ENCODE peak calls at places on chromosomes 2 and 18, in nine cellular contexts. O is psoas muscle; R is ovary; C is stomach; W is tibial artery; V is heart left ventricle; U is HCT116; B is K562; Z is CD4-positive, CD25-positive, alpha-beta regulatory T cell. I is an unnamed sample.

GRCh38 chr2:20578895-20579825 is 71.7 kb downstream of the HS1BP3 start:
- DNase-seq in U (peak), B (peak), C (peak), V (peak), W (peak), O (peak), R (peak), Z (no peak), I (no peak)

GRCh38 chr2:98819350-98819749 is 88.4 kb upstream of the MGAT4A start:
- DNase-seq in B (no peak), C (no peak), W (no peak), O (no peak), V (no peak), Z (no peak), U (no peak), R (no peak), I (no peak)

GRCh38 chr18:58755304-58756010 is 84.2 kb downstream of the MALT1 start:
- DNase-seq in R (no peak), V (peak), U (no peak), B (no peak), W (no peak), O (no peak), Z (peak), C (no peak), I (no peak)

GRCh38 chr2:118580107-118580506 is 267.3 kb downstream of the EN1 start:
- DNase-seq in U (no peak), Z (no peak), R (no peak), B (no peak), C (no peak), V (no peak), W (no peak), O (no peak), I (no peak)

GRCh38 chr2:105455488-105455991 is 56.7 kb upstream of the FHL2 start:
- DNase-seq in C (peak), R (no peak), U (peak), O (peak), Z (no peak), B (peak), V (no peak), W (peak), I (no peak)

GRCh38 chr2:170563401-170563800 is 151.7 kb upstream of the SP5 start:
- DNase-seq in W (no peak), Z (no peak), O (no peak), V (no peak), C (no peak), R (no peak), U (no peak), B (no peak), I (no peak)

GRCh38 chr2:140247451-140248205 is 1467.4 kb upstream of the NXPH2 start:
- DNase-seq in B (no peak), V (no peak), Z (no peak), C (no peak), U (no peak), W (peak), R (no peak), O (no peak), I (no peak)

GRCh38 chr2:24489465-24489864 is 1.6 kb upstream of the NCOA1 start:
- DNase-seq in U (no peak), W (no peak), Z (no peak), R (no peak), B (peak), C (no peak), V (no peak), O (no peak), I (no peak)

GRCh38 chr2:43368483-43369385 is 142.3 kb upstream of the ZFP36L2 start:
- DNase-seq in O (no peak), W (no peak), C (no peak), R (no peak), V (no peak), Z (no peak), U (no peak), B (no peak), I (no peak)

GRCh38 chr2:230184727-230185578 is 34.8 kb downstream of the SP110 start:
- DNase-seq in B (no peak), O (no peak), C (no peak), U (no peak), R (no peak), V (no peak), Z (no peak), W (no peak), I (no peak)

GRCh38 chr2:216774620-216775019 is 79.3 kb upstream of the IGFBP5 start:
- DNase-seq in R (no peak), U (no peak), C (no peak), Z (no peak), B (peak), O (peak), V (peak), W (peak), I (peak)

GRCh38 chr2:156687126-156687525 is 250.9 kb downstream of the GPD2 start:
- DNase-seq in C (no peak), W (no peak), Z (no peak), U (no peak), O (no peak), B (no peak), R (no peak), V (no peak), I (no peak)

GRCh38 chr2:63698825-63699548 is 110.2 kb downstream of the MDH1 start:
- DNase-seq in R (peak), B (peak), W (peak), Z (peak), C (no peak), O (peak), U (peak), V (peak), I (peak)

GRCh38 chr18:38956068-38956467 is 1390.5 kb upstream of the CELF4 start:
- DNase-seq in O (no peak), U (no peak), Z (no peak), W (no peak), B (no peak), C (no peak), V (no peak), R (no peak), I (no peak)

GRCh38 chr18:45110577-45111506 is 430.2 kb downstream of the SETBP1 start:
- DNase-seq in C (no peak), B (no peak), R (peak), Z (no peak), O (peak), W (peak), V (peak), U (no peak), I (peak)

GRCh38 chr2:204407209-204408070 is 137.8 kb upstream of the PARD3B start:
- DNase-seq in V (no peak), U (no peak), O (no peak), R (no peak), Z (no peak), W (no peak), C (no peak), B (peak), I (no peak)

GRCh38 chr2:39492095-39492590 is 55.1 kb upstream of the MAP4K3 start:
- DNase-seq in C (no peak), B (peak), V (no peak), W (no peak), O (no peak), U (no peak), R (no peak), Z (peak), I (no peak)

GRCh38 chr2:23544589-23545295 is 159.8 kb downstream of the KLHL29 start:
- DNase-seq in R (no peak), V (no peak), B (no peak), C (no peak), Z (no peak), O (no peak), U (no peak), W (no peak), I (no peak)

GRCh38 chr2:160205511-160205910 is 5.4 kb upstream of the ITGB6 start:
- DNase-seq in C (peak), R (no peak), W (peak), B (no peak), Z (no peak), V (peak), O (peak), U (peak), I (no peak)

GRCh38 chr2:53911434-53912189 is 51.8 kb upstream of the GPR75 start:
- DNase-seq in W (no peak), R (no peak), B (no peak), V (no peak), Z (no peak), O (no peak), U (no peak), C (no peak), I (no peak)

GRCh38 chr2:3626817-3627499 is 31.0 kb upstream of the ALLC start:
- DNase-seq in B (no peak), R (peak), W (peak), Z (no peak), C (peak), V (peak), U (no peak), O (peak), I (peak)

GRCh38 chr2:225100856-225101294 is 58.6 kb upstream of the DOCK10 start:
- DNase-seq in O (no peak), C (no peak), V (no peak), Z (no peak), U (peak), R (no peak), W (no peak), B (no peak), I (no peak)

GRCh38 chr2:73210019-73210418 is 4.0 kb upstream of the SMYD5 start:
- DNase-seq in V (no peak), W (no peak), U (no peak), Z (no peak), C (no peak), O (no peak), B (peak), R (no peak), I (no peak)

GRCh38 chr2:74958277-74959105 is at the start of gene POLE4:
- DNase-seq in V (peak), B (peak), U (peak), Z (peak), R (peak), O (peak), C (peak), W (peak), I (no peak)

GRCh38 chr18:78192044-78192443 is 787.6 kb upstream of the SALL3 start:
- DNase-seq in R (no peak), W (no peak), U (no peak), V (no peak), Z (no peak), O (no peak), B (no peak), C (no peak), I (no peak)

GRCh38 chr2:46010925-46011490 is 286.2 kb upstream of the EPAS1 start:
- DNase-seq in U (peak), W (no peak), Z (peak), B (peak), V (no peak), O (no peak), R (no peak), C (no peak), I (no peak)

GRCh38 chr2:176085120-176085788 is 1.5 kb upstream of the EVX2 start:
- DNase-seq in C (peak), B (no peak), R (no peak), V (no peak), O (no peak), U (no peak), W (no peak), Z (no peak), I (no peak)

GRCh38 chr18:9831046-9831722 is 54.6 kb upstream of the TXNDC2 start:
- DNase-seq in Z (no peak), W (no peak), O (no peak), C (no peak), R (no peak), U (no peak), V (no peak), B (no peak), I (no peak)
- H3K27ac ChIP-seq in Z (no peak), W (peak), O (no peak), C (no peak), R (no peak), U (no peak), V (no peak), B (no peak), I (no peak)

GRCh38 chr2:195199864-195200263 is 457.2 kb upstream of the SLC39A10 start:
- DNase-seq in U (no peak), W (no peak), C (no peak), R (no peak), B (no peak), O (no peak), Z (no peak), V (no peak), I (no peak)
- H3K4me3 ChIP-seq in U (no peak), W (no peak), C (no peak), R (no peak), B (no peak), O (no peak), Z (no peak), V (no peak), I (no peak)

DNA sequence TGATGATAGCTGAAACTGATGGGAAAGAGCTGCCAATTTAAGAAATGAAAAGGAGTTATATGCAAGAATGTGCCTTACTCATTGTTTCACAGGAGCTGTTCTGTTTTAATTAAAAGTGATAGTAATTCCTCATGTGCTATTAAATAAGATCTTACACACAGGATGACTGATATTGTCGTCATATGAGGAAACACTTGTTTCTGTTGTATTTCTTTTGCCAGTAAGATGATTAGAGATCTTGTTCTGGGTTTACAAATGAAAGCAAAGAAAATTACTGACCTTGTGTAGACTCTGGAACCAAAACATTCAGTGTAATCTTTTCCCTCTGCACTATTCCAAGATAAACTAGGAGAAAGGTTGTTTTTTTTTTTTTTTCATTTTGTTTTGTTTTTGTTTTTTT is 123.7 kb downstream of the MAP3K20 start:
- DNase-seq in U (no peak), B (no peak), W (no peak), Z (no peak), C (no peak), V (no peak), O (no peak), R (no peak), I (no peak)
- H3K27ac ChIP-seq in U (no peak), B (no peak), W (peak), Z (no peak), C (no peak), V (peak), O (peak), R (no peak), I (no peak)

DNA sequence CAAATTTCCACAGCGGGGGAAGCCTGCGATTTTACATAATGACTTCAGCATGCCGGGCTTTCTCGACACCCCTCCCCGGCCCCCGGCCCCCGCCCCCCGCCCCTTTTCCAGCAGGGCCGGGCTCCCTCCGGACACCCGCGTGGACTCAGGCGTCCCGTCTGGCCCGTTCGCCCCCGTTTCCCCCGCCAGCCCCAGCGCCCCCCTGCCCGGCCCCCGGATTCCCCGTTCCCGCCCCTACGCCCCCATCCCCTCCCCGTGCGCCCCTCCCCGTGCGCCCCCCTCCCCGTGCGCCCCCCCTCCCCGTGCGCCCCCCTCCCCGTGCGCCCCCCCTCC is 456 bp upstream of the NFATC1 start:
- DNase-seq in O (no peak), Z (no peak), W (no peak), B (no peak), U (no peak), R (no peak), V (no peak), C (no peak), I (no peak)
- H3K4me3 ChIP-seq in O (peak), Z (no peak), W (peak), B (no peak), U (peak), R (peak), V (peak), C (peak), I (peak)

DNA sequence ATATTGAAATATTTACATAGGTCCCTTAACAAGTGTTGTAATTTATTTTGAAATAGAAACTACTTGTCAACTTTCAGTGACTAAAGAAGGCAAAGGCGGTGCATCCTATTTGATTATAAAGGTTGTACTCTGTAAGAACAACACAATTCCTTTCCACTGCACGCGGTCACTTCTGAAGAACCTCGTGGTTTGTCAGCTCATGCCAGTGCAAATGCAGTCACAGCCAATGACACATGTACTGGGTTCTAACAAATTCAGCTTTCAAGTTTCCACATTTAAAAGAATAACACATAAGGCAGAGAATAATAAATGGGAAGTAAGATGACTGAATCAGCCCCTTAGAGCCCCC is 39.8 kb downstream of the CYB5A start:
- DNase-seq in V (no peak), O (no peak), W (no peak), B (no peak), R (no peak), C (no peak), U (no peak), Z (no peak), I (no peak)
- H3K27ac ChIP-seq in V (no peak), O (no peak), W (no peak), B (peak), R (no peak), C (peak), U (no peak), Z (no peak), I (no peak)

GRCh38 chr18:74595425-74595824 is 2.2 kb upstream of the ZNF407 start:
- DNase-seq in O (no peak), U (no peak), C (no peak), W (no peak), B (no peak), Z (no peak), V (no peak), R (no peak), I (no peak)
- H3K4me3 ChIP-seq in O (peak), U (peak), C (no peak), W (no peak), B (no peak), Z (peak), V (peak), R (no peak), I (no peak)

DNA sequence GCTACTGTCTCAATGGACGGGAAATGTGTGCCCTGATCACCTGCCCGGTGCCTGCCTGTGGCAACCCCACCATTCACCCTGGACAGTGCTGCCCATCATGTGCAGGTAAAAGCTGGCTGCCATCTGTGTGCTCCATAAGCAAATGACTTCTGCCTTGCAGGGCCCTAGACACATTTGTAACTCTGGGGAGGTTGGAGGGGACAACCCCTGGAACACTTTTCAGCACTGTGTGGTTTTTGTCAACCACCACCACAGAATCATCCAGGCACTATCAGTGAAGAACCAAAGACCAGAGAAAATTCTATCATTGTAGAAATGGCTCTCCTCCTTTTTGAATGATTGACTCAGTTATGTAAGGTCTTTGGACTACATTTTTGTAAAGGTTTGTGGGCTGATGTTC is 84.3 kb downstream of the FEZ2 start:
- DNase-seq in C (no peak), R (no peak), Z (no peak), V (no peak), B (no peak), W (no peak), O (no peak), U (no peak), I (no peak)
- H3K27ac ChIP-seq in C (no peak), R (no peak), Z (no peak), V (no peak), B (no peak), W (peak), O (no peak), U (no peak), I (no peak)

GRCh38 chr2:85278361-85278760 is 49.4 kb downstream of the TGOLN2 start:
- DNase-seq in U (no peak), V (no peak), C (no peak), O (no peak), Z (no peak), W (no peak), B (no peak), R (no peak), I (no peak)
- H3K4me3 ChIP-seq in U (no peak), V (no peak), C (no peak), O (no peak), Z (no peak), W (peak), B (no peak), R (no peak), I (no peak)

DNA sequence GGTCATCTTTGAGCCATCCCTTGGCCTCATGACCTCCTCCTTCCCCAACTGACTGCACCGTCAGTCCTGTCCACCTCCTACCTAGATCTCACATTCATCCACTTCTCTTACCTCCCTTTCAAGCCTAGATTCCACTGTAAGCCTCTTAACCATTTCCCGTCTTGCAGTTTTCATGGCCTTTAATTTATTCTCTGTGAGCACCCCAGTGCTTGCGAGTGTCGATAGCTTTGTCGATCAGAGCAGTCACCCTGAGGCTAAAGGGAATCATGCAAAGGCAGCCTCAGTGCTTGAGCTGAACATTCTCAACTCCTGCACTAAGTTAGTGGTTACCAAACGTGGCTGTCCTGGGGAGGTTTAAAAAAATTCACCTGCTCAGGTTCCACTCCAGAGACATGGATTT is 14.7 kb downstream of the ARHGAP25 start:
- DNase-seq in B (no peak), V (no peak), C (no peak), U (no peak), W (no peak), R (no peak), O (no peak), Z (no peak), I (peak)
- H3K27ac ChIP-seq in B (no peak), V (no peak), C (no peak), U (no peak), W (no peak), R (no peak), O (no peak), Z (peak), I (no peak)

GRCh38 chr18:8366070-8366469 is 243.2 kb upstream of the RAB12 start:
- DNase-seq in Z (no peak), B (no peak), V (no peak), C (no peak), R (no peak), W (no peak), O (no peak), U (no peak), I (peak)
- H3K4me3 ChIP-seq in Z (no peak), B (no peak), V (no peak), C (no peak), R (no peak), W (no peak), O (no peak), U (no peak), I (no peak)